ENCODE peak calls at places on chromosome 16, in nine cellular contexts. X is AG10803, G is M059J, P is mucosa of descending colon, Z is NCI-H345, Y is HuH-7.5, V is glutamatergic neuron, U is GM18507, C is fibroblast of villous mesenchyme. Q is an unnamed sample.
A peak's percentile ranks its signal among the peaks of the same experiment; 100 is the strongest.

GRCh38 chr16:23835390-23836077 is at the start of gene PRKCB:
- DNase-seq in C (peak; percentile 23), Y (no peak), P (peak; percentile 90), V (peak; percentile 89), X (peak; percentile 8), G (no peak), Z (peak; percentile 63), U (peak; percentile 89), Q (peak; percentile 58)

GRCh38 chr16:58243528-58244004 is 45.7 kb upstream of the CSNK2A2 start:
- DNase-seq in V (no peak), G (no peak), X (no peak), C (no peak), Y (no peak), Z (no peak), P (no peak), U (peak; percentile 53), Q (no peak)

GRCh38 chr16:84091460-84091859 is 25.3 kb downstream of the MBTPS1 start:
- DNase-seq in V (peak; percentile 30), Z (no peak), P (no peak), C (no peak), X (no peak), G (no peak), U (no peak), Y (no peak), Q (no peak)

GRCh38 chr16:1903220-1903574 is 15.0 kb downstream of the HS3ST6 start:
- DNase-seq in X (no peak), Z (no peak), P (no peak), C (no peak), U (no peak), V (no peak), G (no peak), Y (no peak), Q (no peak)

GRCh38 chr16:29687755-29688154 is 8.8 kb downstream of the QPRT start:
- DNase-seq in G (no peak), Y (no peak), V (no peak), P (no peak), X (no peak), U (no peak), C (peak; percentile 51), Z (no peak), Q (no peak)

GRCh38 chr16:58421529-58421928 is 29.3 kb downstream of the GINS3 start:
- DNase-seq in P (no peak), U (no peak), C (no peak), V (no peak), G (peak; percentile 97), Z (no peak), Y (no peak), X (peak; percentile 49), Q (no peak)

GRCh38 chr16:87740909-87741424 is 24.8 kb downstream of the KLHDC4 start:
- DNase-seq in Z (no peak), V (no peak), X (peak; percentile 61), Y (no peak), G (no peak), U (no peak), P (no peak), C (peak; percentile 70), Q (no peak)

GRCh38 chr16:80948886-80949502 is 57.7 kb downstream of the CMC2 start:
- DNase-seq in V (peak; percentile 76), C (peak; percentile 52), G (peak; percentile 55), X (peak; percentile 47), Z (no peak), P (peak; percentile 72), U (no peak), Y (peak; percentile 52), Q (peak; percentile 17)

GRCh38 chr16:3510410-3510809 is 9.6 kb downstream of the CLUAP1 start:
- DNase-seq in Z (no peak), Y (no peak), G (no peak), P (no peak), X (no peak), V (no peak), U (no peak), C (no peak), Q (no peak)

GRCh38 chr16:75233611-75233938 is 14.8 kb downstream of the CTRB1 start:
- DNase-seq in Y (no peak), U (no peak), G (no peak), C (no peak), V (no peak), P (no peak), Z (no peak), X (no peak), Q (no peak)

GRCh38 chr16:89052824-89053724 is 40.6 kb upstream of the ACSF3 start:
- DNase-seq in U (no peak), G (peak; percentile 64), V (no peak), Y (peak; percentile 85), Z (peak; percentile 85), C (no peak), P (peak; percentile 91), X (peak; percentile 10), Q (peak; percentile 76)

GRCh38 chr16:57906385-57907316 is 64.3 kb downstream of the CNGB1 start:
- DNase-seq in X (peak; percentile 23), V (no peak), Y (no peak), G (no peak), Z (no peak), P (no peak), U (no peak), C (no peak), Q (no peak)

GRCh38 chr16:85027968-85028637 is 508 bp downstream of the KIAA0513 start:
- DNase-seq in Y (no peak), V (peak; percentile 73), C (no peak), P (peak; percentile 76), U (no peak), X (no peak), G (no peak), Z (no peak), Q (no peak)

GRCh38 chr16:57284206-57284951 is at the start of gene PLLP:
- DNase-seq in U (no peak), C (peak; percentile 27), G (peak; percentile 49), P (peak; percentile 79), Y (peak; percentile 79), Z (peak; percentile 47), X (no peak), V (peak; percentile 40), Q (peak; percentile 69)

GRCh38 chr16:68284847-68285246 is 20.5 kb downstream of the SLC7A6 start:
- DNase-seq in Z (no peak), Y (no peak), P (peak; percentile 39), V (no peak), X (no peak), U (no peak), G (no peak), C (no peak), Q (no peak)

GRCh38 chr16:85174871-85175723 is 62.8 kb upstream of the CIBAR2 start:
- DNase-seq in V (no peak), X (peak; percentile 42), C (no peak), G (peak; percentile 36), P (no peak), Y (no peak), Z (no peak), U (no peak), Q (no peak)

GRCh38 chr16:10787304-10787703 is 31.3 kb downstream of the TVP23A start:
- DNase-seq in X (no peak), Y (no peak), V (no peak), P (no peak), Z (no peak), U (no peak), C (no peak), G (no peak), Q (no peak)

GRCh38 chr16:67150058-67150832 is 553 bp downstream of the B3GNT9 start:
- DNase-seq in U (no peak), Y (no peak), P (no peak), C (peak; percentile 76), V (peak; percentile 67), X (peak; percentile 67), G (no peak), Z (peak; percentile 39), Q (peak; percentile 51)

GRCh38 chr16:69839240-69839688 is 77.1 kb downstream of the WWP2 start:
- DNase-seq in V (no peak), P (peak; percentile 41), X (no peak), Y (no peak), U (no peak), Z (no peak), C (no peak), G (no peak), Q (no peak)

GRCh38 chr16:78407191-78407590 is 307.7 kb downstream of the WWOX start:
- DNase-seq in Z (no peak), G (peak; percentile 1), V (no peak), Y (no peak), P (no peak), X (peak; percentile 1), U (no peak), C (peak; percentile 93), Q (no peak)

GRCh38 chr16:67252806-67253497 is 4.2 kb downstream of the SLC9A5 start:
- DNase-seq in Z (no peak), X (no peak), Y (no peak), G (no peak), V (peak; percentile 44), U (no peak), P (peak; percentile 3), C (no peak), Q (no peak)

GRCh38 chr16:74837056-74837455 is 62.4 kb upstream of the FA2H start:
- DNase-seq in Y (no peak), V (no peak), X (no peak), G (no peak), Z (peak; percentile 61), P (no peak), U (no peak), C (no peak), Q (no peak)

GRCh38 chr16:88086571-88087516 is 135.6 kb downstream of the BANP start:
- DNase-seq in V (no peak), Z (no peak), U (no peak), C (no peak), X (no peak), Y (no peak), G (no peak), P (no peak), Q (no peak)

GRCh38 chr16:59635674-59636073 is 901.6 kb upstream of the GOT2 start:
- DNase-seq in C (no peak), U (no peak), P (no peak), G (peak; percentile 91), X (peak; percentile 48), V (no peak), Y (no peak), Z (no peak), Q (no peak)

GRCh38 chr16:70470927-70471341 is 16.5 kb downstream of the FCSK start:
- DNase-seq in G (peak; percentile 25), V (peak; percentile 60), Z (no peak), P (peak; percentile 59), C (peak; percentile 39), X (no peak), U (no peak), Y (peak; percentile 84), Q (peak; percentile 65)

GRCh38 chr16:67873435-67874146 is 739 bp downstream of the EDC4 start:
- DNase-seq in G (no peak), Z (no peak), P (no peak), C (peak; percentile 27), U (no peak), V (no peak), X (peak; percentile 18), Y (peak; percentile 44), Q (no peak)